ENCODE peak calls at places on chromosome X, in six cellular contexts. S is heart left ventricle, P is HCT116, M is cardiac fibroblast, Q is cardiac muscle cell, Y is tibial nerve. K is an unnamed sample.

GRCh38 chrX:63686878-63687714 is 97.9 kb downstream of the ARHGEF9 start:
- DNase-seq in S (no peak), P (peak; percentile 3), M (peak; percentile 64), Q (peak; percentile 25), Y (no peak), K (peak; percentile 4)

GRCh38 chrX:139202742-139203410 is 327.7 kb upstream of the F9 start:
- DNase-seq in S (no peak), P (no peak), M (no peak), Q (no peak), Y (no peak), K (no peak)

GRCh38 chrX:23114256-23114655 is 114.5 kb downstream of the DDX53 start:
- DNase-seq in S (no peak), P (no peak), M (no peak), Q (no peak), Y (no peak), K (no peak)

GRCh38 chrX:23631136-23631535 is 36.2 kb upstream of the PRDX4 start:
- DNase-seq in S (no peak), P (no peak), M (no peak), Q (no peak), Y (no peak), K (no peak)

GRCh38 chrX:135923353-135923752 is 29.8 kb downstream of the SAGE1 start:
- DNase-seq in S (no peak), P (peak; percentile 7), M (no peak), Q (no peak), Y (no peak), K (no peak)

GRCh38 chrX:22666441-22666840 is 333.3 kb upstream of the DDX53 start:
- DNase-seq in S (no peak), P (peak; percentile 42), M (peak; percentile 69), Q (peak; percentile 33), Y (no peak), K (no peak)

GRCh38 chrX:8319359-8319758 is 145.3 kb upstream of the VCX3B start:
- DNase-seq in S (no peak), P (no peak), M (no peak), Q (no peak), Y (no peak), K (no peak)

GRCh38 chrX:69133561-69134542 is 31.4 kb downstream of the PJA1 start:
- DNase-seq in S (no peak), P (peak; percentile 72), M (peak; percentile 77), Q (peak; percentile 72), Y (no peak), K (no peak)

GRCh38 chrX:83916525-83916924 is 55.6 kb downstream of the CYLC1 start:
- DNase-seq in S (no peak), P (no peak), M (no peak), Q (peak; percentile 28), Y (no peak), K (no peak)

GRCh38 chrX:13152511-13152868 is 108.1 kb upstream of the FAM9C start:
- DNase-seq in S (no peak), P (no peak), M (no peak), Q (no peak), Y (no peak), K (no peak)

GRCh38 chrX:107738768-107739167 is 36.8 kb downstream of the TSC22D3 start:
- DNase-seq in S (no peak), P (no peak), M (no peak), Q (no peak), Y (no peak), K (no peak)

GRCh38 chrX:43882294-43882681 is at the start of gene MAOB:
- DNase-seq in S (peak; percentile 66), P (no peak), M (no peak), Q (peak; percentile 55), Y (no peak), K (no peak)

GRCh38 chrX:74670028-74670427 is 55.6 kb upstream of the RLIM start:
- DNase-seq in S (no peak), P (no peak), M (no peak), Q (no peak), Y (no peak), K (no peak)

GRCh38 chrX:103441878-103442535 is 65.7 kb downstream of the BEX3 start:
- DNase-seq in S (no peak), P (no peak), M (no peak), Q (no peak), Y (no peak), K (no peak)

GRCh38 chrX:18996536-18996935 is 12.6 kb upstream of the PHKA2 start:
- DNase-seq in S (no peak), P (no peak), M (no peak), Q (no peak), Y (no peak), K (no peak)

GRCh38 chrX:119459181-119459580 is 9.1 kb upstream of the SLC25A5 start:
- DNase-seq in S (no peak), P (no peak), M (no peak), Q (no peak), Y (no peak), K (no peak)

GRCh38 chrX:128021566-128021965 is 30.6 kb downstream of the ACTRT1 start:
- DNase-seq in S (no peak), P (no peak), M (no peak), Q (no peak), Y (no peak), K (no peak)

GRCh38 chrX:144586756-144587155 is 660.5 kb upstream of the SPANXN1 start:
- DNase-seq in S (no peak), P (no peak), M (peak; percentile 0), Q (no peak), Y (no peak), K (no peak)

GRCh38 chrX:44872319-44872816 is 620 bp upstream of the KDM6A start:
- DNase-seq in S (no peak), P (no peak), M (no peak), Q (no peak), Y (peak; percentile 12), K (no peak)

GRCh38 chrX:117510453-117510852 is 606.2 kb downstream of the KLHL13 start:
- DNase-seq in S (no peak), P (no peak), M (no peak), Q (peak; percentile 38), Y (no peak), K (no peak)

DNA sequence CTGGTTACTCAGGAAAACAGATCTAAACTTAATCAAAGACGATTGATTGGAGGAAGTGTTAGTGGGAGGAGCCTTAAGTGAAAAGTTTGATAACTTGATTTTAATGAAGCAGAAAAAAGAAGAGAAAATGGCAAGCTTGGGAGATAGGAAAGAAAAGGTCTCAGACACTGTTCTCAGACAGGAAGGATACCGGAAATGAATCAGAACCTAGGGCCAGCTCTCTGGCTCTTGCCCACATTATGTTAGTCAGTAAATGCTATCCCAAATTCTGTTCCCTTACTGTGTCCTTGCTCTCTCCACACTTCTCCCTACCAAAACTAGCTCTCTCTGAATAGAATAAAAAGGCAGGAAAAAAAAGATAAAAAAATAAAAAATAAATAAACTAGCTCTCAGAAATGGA is 48.6 kb upstream of the TMEM164 start:
- DNase-seq in S (no peak), P (no peak), M (peak; percentile 59), Q (no peak), Y (no peak), K (no peak)
- TF ChIP-seq CTCF in S (no peak), P (no peak), M (no peak), Q (no peak), Y (no peak), K (no peak)

GRCh38 chrX:6810796-6811195 is 275.9 kb upstream of the VCX3A start:
- DNase-seq in S (no peak), P (no peak), M (no peak), Q (no peak), Y (no peak), K (peak; percentile 2)

GRCh38 chrX:6813836-6814370 is 279.0 kb upstream of the VCX3A start:
- DNase-seq in S (no peak), P (no peak), M (no peak), Q (peak; percentile 57), Y (no peak), K (no peak)

DNA sequence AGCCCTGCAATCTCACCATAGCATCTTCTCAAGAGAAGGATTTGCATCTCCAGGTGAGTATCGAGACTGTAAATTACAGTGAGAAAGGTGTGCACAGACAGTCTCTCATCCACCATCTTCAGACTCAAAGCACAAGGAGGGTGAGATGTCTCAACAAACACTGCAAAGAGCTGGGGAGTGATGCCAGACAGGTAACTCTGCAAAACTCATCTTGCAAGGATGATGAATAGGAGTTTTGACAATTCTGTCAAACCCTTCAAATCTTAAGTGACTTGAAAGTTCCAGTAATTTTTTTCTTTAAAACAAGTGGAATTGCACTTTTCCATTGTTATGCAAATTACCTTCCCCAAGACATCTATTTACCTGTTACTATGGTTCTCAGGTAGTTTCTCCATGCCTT is 277.2 kb upstream of the VCX3A start:
- DNase-seq in S (no peak), P (no peak), M (no peak), Q (no peak), Y (no peak), K (no peak)
- H3K4me3 ChIP-seq in S (no peak overlapping the region), P (no peak overlapping the region), M (no peak overlapping the region), Q (no peak overlapping the region), Y (no peak overlapping the region), K (no peak overlapping the region)

GRCh38 chrX:46642145-46642544 is 68.6 kb downstream of the CHST7 start:
- DNase-seq in S (peak; percentile 37), P (no peak), M (peak; percentile 61), Q (no peak), Y (no peak), K (no peak)
- TF ChIP-seq CTCF in S (peak; percentile 31), P (peak; percentile 41), M (peak; percentile 19), Q (peak; percentile 38), Y (no peak), K (peak; percentile 40)

DNA sequence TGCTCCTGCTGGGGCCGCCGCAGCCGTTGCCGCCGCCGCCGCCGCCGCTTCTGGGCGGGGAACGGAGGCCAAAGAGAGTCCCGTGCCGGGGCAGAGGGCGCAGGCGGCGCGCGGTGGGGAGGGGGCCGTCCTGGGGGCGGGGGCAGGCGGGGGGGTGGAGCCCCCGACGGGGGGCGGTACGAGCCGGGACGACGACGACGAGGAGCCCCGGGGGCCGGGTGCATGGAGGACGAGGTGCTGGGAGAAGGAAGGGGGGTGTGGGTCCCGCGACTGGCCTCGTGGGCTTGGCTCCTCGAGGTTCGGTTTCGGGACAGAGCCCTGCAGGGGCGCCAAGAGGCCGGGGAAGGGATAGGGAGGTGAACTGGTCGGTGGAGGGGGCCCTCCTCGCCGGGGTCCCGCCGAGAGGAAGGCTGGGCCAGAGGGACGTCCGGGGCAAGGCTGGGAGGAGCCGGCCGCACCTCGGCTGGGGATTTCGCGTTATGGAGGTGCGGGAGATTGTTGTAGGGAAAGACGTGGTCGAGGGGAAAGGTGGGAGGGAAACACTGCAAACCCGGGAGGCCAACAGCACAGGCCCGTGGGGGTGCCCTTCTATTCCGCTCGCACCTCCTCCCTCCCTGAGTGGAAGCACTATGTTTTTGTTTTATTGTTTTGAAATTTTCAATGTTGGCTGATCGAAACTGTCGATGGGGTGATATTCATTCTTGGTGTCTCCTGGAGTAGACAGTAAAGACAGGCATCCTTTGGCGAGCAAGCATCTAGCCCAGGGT is 1.9 kb downstream of the BCORL1 start:
- DNase-seq in S (peak; percentile 33), P (no peak), M (no peak), Q (no peak), Y (no peak), K (no peak)
- H3K4me3 ChIP-seq in S (no peak overlapping the region), P (peak overlapping the region; percentile 54), M (peak overlapping the region; percentile 58), Q (no peak overlapping the region), Y (no peak overlapping the region), K (no peak overlapping the region)

K was measured in BJ.